ENCODE peak calls at places on chromosomes 2 and 18, in ten cellular contexts. O is fibroblast of pulmonary artery, C is astrocyte of the spinal cord, E is Peyer's patch, G is astrocyte of the cerebellum, M is colonic mucosa, S is kidney epithelial cell, W is esophagus muscularis mucosa, D is foreskin fibroblast, L is esophagus squamous epithelium. T is an unnamed sample.

GRCh38 chr2:32342811-32343210 is 14.0 kb upstream of the BIRC6 start:
- DNase-seq in C (no peak), D (no peak), G (no peak), E (no peak), M (no peak), S (no peak), O (peak; percentile 84), L (no peak), W (no peak), T (no peak)

GRCh38 chr2:98669675-98670074 is 61.3 kb downstream of the MGAT4A start:
- DNase-seq in L (no peak), W (no peak), M (no peak), D (peak; percentile 3), E (no peak), G (no peak), C (no peak), O (peak; percentile 9), S (peak; percentile 74), T (no peak)

GRCh38 chr2:6917071-6917760 is at the start of gene RNF144A:
- DNase-seq in E (peak; percentile 82), C (peak; percentile 40), W (no peak), D (peak; percentile 38), L (no peak), O (peak; percentile 48), M (peak; percentile 57), S (no peak), G (no peak), T (no peak)

GRCh38 chr2:98036349-98037000 is 40.7 kb upstream of the TMEM131 start:
- DNase-seq in M (no peak), C (no peak), O (no peak), D (no peak), G (no peak), W (no peak), S (no peak), E (no peak), L (no peak), T (no peak)

GRCh38 chr2:30157616-30158015 is 10.8 kb downstream of the YPEL5 start:
- DNase-seq in W (no peak), E (no peak), G (no peak), S (no peak), C (no peak), L (no peak), M (no peak), O (no peak), D (no peak), T (no peak)

GRCh38 chr18:961644-962355 is 57.1 kb downstream of the ADCYAP1 start:
- DNase-seq in C (peak; percentile 65), G (peak; percentile 44), D (peak; percentile 15), M (peak; percentile 25), O (peak; percentile 74), S (no peak), E (no peak), W (no peak), L (no peak), T (peak; percentile 22)

GRCh38 chr18:57728941-57729511 is 74.1 kb downstream of the ATP8B1 start:
- DNase-seq in L (no peak), E (no peak), C (no peak), O (no peak), D (no peak), S (peak; percentile 60), W (no peak), M (peak; percentile 53), G (no peak), T (no peak)

GRCh38 chr2:9554841-9555337 is 741 bp downstream of the ADAM17 start:
- DNase-seq in C (peak; percentile 81), M (peak; percentile 66), L (no peak), O (peak; percentile 96), G (peak; percentile 73), W (no peak), S (no peak), E (no peak), D (peak; percentile 66), T (peak; percentile 82)

GRCh38 chr2:235009081-235009480 is 57.3 kb downstream of the SH3BP4 start:
- DNase-seq in M (no peak), S (no peak), W (no peak), O (no peak), C (no peak), E (no peak), D (no peak), L (no peak), G (no peak), T (no peak)

GRCh38 chr18:9782073-9782857 is 74.2 kb downstream of the RAB31 start:
- DNase-seq in C (peak; percentile 79), S (peak; percentile 34), W (no peak), D (peak; percentile 81), L (no peak), E (no peak), M (no peak), O (peak; percentile 97), G (peak; percentile 63), T (peak; percentile 80)

GRCh38 chr2:234823196-234823876 is 128.5 kb upstream of the SH3BP4 start:
- DNase-seq in E (no peak), W (no peak), D (peak; percentile 18), M (peak; percentile 19), S (no peak), O (no peak), G (no peak), L (no peak), C (no peak), T (no peak)

GRCh38 chr2:196677404-196677803 is 37.9 kb downstream of the CCDC150 start:
- DNase-seq in G (peak; percentile 49), O (peak; percentile 51), M (no peak), W (no peak), E (no peak), D (peak; percentile 48), C (peak; percentile 60), S (peak; percentile 49), L (no peak), T (peak; percentile 27)

GRCh38 chr2:180359522-180360282 is 352.6 kb upstream of the CWC22 start:
- DNase-seq in W (no peak), G (no peak), C (no peak), L (no peak), M (peak; percentile 21), O (no peak), E (no peak), S (no peak), D (no peak), T (no peak)

GRCh38 chr18:67608909-67609308 is 92.4 kb upstream of the DSEL start:
- DNase-seq in W (no peak), L (no peak), S (no peak), O (peak; percentile 69), M (no peak), C (peak; percentile 54), G (peak; percentile 19), E (no peak), D (peak; percentile 32), T (no peak)

GRCh38 chr2:47653909-47654789 is 128.8 kb upstream of the MSH6 start:
- DNase-seq in E (no peak), D (no peak), O (peak; percentile 62), L (no peak), W (no peak), C (no peak), S (peak; percentile 63), G (no peak), M (peak; percentile 68), T (peak; percentile 45)
- H3K4me3 ChIP-seq in E (no peak overlapping the region), D (no peak overlapping the region), O (no peak overlapping the region), L (no peak overlapping the region), W (no peak overlapping the region), C (no peak overlapping the region), S (no peak overlapping the region), G (no peak overlapping the region), M (no peak overlapping the region), T (no peak overlapping the region)

DNA sequence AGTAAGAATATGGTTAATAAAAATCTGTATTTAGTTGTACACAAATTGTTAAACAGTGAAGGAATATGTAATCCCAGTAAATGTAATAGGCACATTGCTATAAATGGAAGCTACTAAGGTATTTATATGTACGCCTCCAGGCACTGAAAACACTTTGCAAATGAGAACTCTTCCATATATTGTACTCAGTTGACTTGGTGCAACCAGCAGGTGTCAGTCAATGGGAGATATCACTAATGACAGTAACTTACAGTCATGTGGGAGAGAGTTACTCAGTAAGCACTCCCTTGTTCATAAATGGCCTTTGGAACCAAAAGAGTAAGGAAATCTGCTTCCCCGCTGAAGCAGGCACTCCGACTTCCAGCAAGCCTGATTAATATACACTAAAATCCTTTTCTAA is 5.9 kb downstream of the MDH1 start:
- DNase-seq in D (no peak), C (no peak), O (no peak), L (no peak), W (no peak), S (no peak), E (no peak), G (no peak), M (no peak), T (no peak)
- TF ChIP-seq CTCF in D (no peak), C (no peak), O (no peak), L (no peak), W (no peak), S (peak; percentile 6), E (peak; percentile 41), G (no peak), M (no peak), T (no peak)

GRCh38 chr2:160816916-160817315 is 323.3 kb upstream of the RBMS1 start:
- DNase-seq in E (no peak), L (no peak), W (no peak), M (no peak), G (no peak), C (no peak), O (no peak), D (no peak), S (no peak), T (no peak)
- H3K4me3 ChIP-seq in E (no peak overlapping the region), L (no peak overlapping the region), W (no peak overlapping the region), M (no peak overlapping the region), G (no peak overlapping the region), C (no peak overlapping the region), O (no peak overlapping the region), D (no peak overlapping the region), S (no peak overlapping the region), T (no peak overlapping the region)

DNA sequence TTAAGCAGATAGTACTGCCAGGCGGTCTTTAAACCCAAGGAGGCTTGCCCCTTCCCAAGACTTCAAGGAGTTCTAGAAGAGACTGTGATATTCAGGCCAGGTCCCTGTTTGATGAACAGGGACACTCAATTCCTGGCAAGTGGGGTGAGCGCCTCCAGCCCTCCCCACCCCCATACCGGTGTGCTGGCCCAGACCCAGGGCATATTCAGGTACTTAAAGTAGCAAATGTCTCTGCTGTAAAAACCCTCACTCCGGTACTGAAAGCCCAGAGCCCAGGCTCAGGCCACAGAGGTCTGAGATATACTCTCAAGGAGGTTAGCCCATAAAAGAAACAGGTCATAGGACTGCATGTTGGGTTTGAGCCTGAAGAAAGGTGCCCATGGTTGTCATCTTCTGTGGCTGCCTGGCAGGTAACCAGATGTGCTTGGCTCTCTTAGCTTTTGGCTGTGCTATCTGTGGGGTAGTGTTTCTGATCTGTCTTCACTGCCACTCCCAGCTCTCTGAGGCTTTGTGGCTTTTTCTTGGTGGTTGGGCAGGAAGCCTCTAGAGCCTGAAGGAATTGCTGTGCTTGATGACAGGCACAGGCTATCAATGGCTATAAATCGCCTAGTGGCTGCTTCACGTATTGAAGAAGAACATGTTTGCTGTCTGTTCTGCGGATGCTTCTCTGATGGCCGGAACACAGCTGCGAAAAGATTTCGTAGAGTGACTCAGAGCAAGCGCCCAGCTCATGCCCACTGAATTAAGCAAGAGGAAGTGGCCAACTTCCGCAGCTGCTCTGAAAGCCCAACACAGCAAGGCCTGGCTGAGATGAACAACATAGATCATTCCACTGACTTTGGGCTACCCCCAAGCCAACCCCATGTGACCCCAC is 63.3 kb upstream of the ALPP start:
- DNase-seq in S (peak; percentile 34), D (peak; percentile 94), W (no peak), L (peak; percentile 41), M (no peak), E (peak; percentile 48), G (peak; percentile 20), O (peak; percentile 73), C (peak; percentile 76), T (peak; percentile 93)
- TF ChIP-seq CTCF in S (no peak), D (peak; percentile 11), W (no peak), L (peak; percentile 58), M (no peak), E (peak; percentile 37), G (peak; percentile 17), O (peak; percentile 21), C (peak; percentile 15), T (no peak)

T was measured in lower leg skin.